ENCODE peak calls at places on chromosomes 12 and 14, in ten cellular contexts. I is fibroblast of lung; B is astrocyte; C is fibroblast of villous mesenchyme; Y is MM.1S; N is retinal pigment epithelial cell; U is vagina; X is adrenal gland; Q is CD8-positive, alpha-beta T cell; G is psoas muscle. T is an unnamed sample.

GRCh38 chr12:55037349-55037748 is 17.6 kb downstream of the NEUROD4 start:
- DNase-seq in C (no peak), I (no peak), U (no peak), X (no peak), B (no peak), N (no peak), Y (no peak), Q (no peak), G (no peak), T (no peak)

GRCh38 chr12:32107376-32108267 is 975 bp downstream of the BICD1 start:
- DNase-seq in X (no peak), C (peak; percentile 49), Q (peak; percentile 1), U (no peak), N (no peak), B (peak; percentile 84), I (peak; percentile 41), G (peak; percentile 8), Y (no peak), T (no peak)

GRCh38 chr14:26947265-26947664 is 349.4 kb upstream of the NOVA1 start:
- DNase-seq in C (no peak), U (no peak), X (no peak), B (no peak), Q (no peak), N (no peak), G (no peak), Y (no peak), I (no peak), T (no peak)

GRCh38 chr12:71848212-71848611 is 8.7 kb downstream of the TBC1D15 start:
- DNase-seq in U (no peak), I (no peak), N (no peak), B (no peak), X (no peak), C (peak; percentile 35), Q (no peak), G (no peak), Y (no peak), T (no peak)

GRCh38 chr12:88185988-88186387 is 43.9 kb downstream of the TMTC3 start:
- DNase-seq in Q (no peak), G (no peak), B (peak; percentile 73), Y (no peak), N (peak; percentile 5), I (peak; percentile 62), X (no peak), U (no peak), C (peak; percentile 52), T (no peak)

GRCh38 chr14:88496414-88496813 is 58.4 kb downstream of the PTPN21 start:
- DNase-seq in C (no peak), X (no peak), Y (no peak), I (no peak), Q (no peak), N (no peak), G (no peak), U (no peak), B (no peak), T (no peak)

GRCh38 chr14:51460051-51460450 is 191.7 kb upstream of the FRMD6 start:
- DNase-seq in Y (no peak), N (no peak), I (peak; percentile 72), G (no peak), Q (no peak), B (no peak), X (no peak), U (no peak), C (no peak), T (no peak)

GRCh38 chr12:53530056-53530455 is 22.8 kb upstream of the NPFF start:
- DNase-seq in I (no peak), B (no peak), X (no peak), G (no peak), Q (no peak), N (no peak), Y (no peak), C (no peak), U (no peak), T (no peak)

DNA sequence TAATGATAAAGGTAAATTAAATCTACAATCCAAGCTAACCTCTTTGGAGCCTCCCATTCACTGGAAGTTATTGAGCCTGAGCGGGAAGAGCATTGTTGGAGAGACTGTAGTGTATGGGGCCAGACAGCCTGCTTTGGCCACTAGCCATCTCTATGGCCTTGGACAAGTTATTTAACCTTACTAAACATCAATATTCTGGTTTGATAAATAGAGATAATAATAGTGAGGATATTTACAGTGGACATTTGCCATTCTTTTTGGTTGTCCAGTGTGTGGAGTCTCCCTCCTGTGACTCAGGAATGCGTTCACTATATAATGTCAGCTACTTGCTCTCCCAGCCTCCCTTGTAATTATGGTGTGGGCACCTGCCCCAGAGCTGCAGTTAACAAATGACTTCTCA is 216.1 kb downstream of the SLC38A4 start:
- DNase-seq in B (no peak), Y (no peak), I (no peak), U (no peak), N (no peak), G (no peak), X (no peak), Q (no peak), C (no peak), T (no peak)
- H3K4me3 ChIP-seq in B (no peak overlapping the region), Y (no peak overlapping the region), I (no peak overlapping the region), U (no peak overlapping the region), N (no peak overlapping the region), G (no peak overlapping the region), X (no peak overlapping the region), Q (no peak overlapping the region), C (no peak overlapping the region), T (no peak overlapping the region)

GRCh38 chr14:92922883-92923743 is at the start of gene CHGA:
- DNase-seq in Q (peak; percentile 41), X (peak; percentile 54), C (peak; percentile 52), B (peak; percentile 8), Y (no peak), I (peak; percentile 35), N (no peak), G (peak; percentile 48), U (no peak), T (no peak)

GRCh38 chr14:92925446-92925845 is 2.5 kb downstream of the CHGA start:
- DNase-seq in Q (no peak), B (no peak), N (no peak), X (no peak), Y (no peak), C (no peak), U (no peak), G (no peak), I (no peak), T (no peak)

GRCh38 chr14:92922155-92922735 is 705 bp upstream of the CHGA start:
- DNase-seq in N (no peak), X (no peak), Y (no peak), I (no peak), Q (no peak), B (no peak), C (no peak), U (no peak), G (no peak), T (no peak)

GRCh38 chr14:92924247-92924646 is 1.3 kb downstream of the CHGA start:
- DNase-seq in I (no peak), B (no peak), Q (no peak), N (no peak), X (no peak), G (no peak), C (no peak), U (no peak), Y (peak; percentile 69), T (no peak)

DNA sequence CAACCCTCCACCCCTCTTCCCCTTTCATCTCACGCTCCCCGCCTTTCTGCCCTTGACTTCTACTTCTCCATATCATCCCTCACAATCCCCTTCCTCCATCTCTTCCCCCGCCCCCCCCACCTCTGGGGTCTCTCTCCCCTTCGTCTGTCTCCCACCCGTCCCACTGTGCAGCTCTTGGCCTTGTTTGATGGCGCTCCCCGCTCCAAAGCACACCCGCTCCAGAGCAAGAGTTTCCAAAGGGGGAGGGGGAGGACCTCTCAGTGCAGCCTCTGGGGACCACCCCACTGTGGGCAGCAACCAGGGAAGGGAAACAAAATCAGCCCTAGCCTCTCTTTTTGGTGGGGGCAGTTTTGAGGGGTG is 774 bp downstream of the CHGA start:
- DNase-seq in G (no peak), U (no peak), B (no peak), N (no peak), X (no peak), C (no peak), I (no peak), Q (no peak), Y (no peak), T (no peak)
- H3K4me3 ChIP-seq in G (no peak overlapping the region), U (no peak overlapping the region), B (no peak overlapping the region), N (no peak overlapping the region), X (no peak overlapping the region), C (no peak overlapping the region), I (no peak overlapping the region), Q (no peak overlapping the region), Y (no peak overlapping the region), T (no peak overlapping the region)

GRCh38 chr12:62841841-62842240 is 93.1 kb downstream of the PPM1H start:
- DNase-seq in G (no peak), X (no peak), C (no peak), B (no peak), N (no peak), Y (no peak), I (no peak), U (no peak), Q (no peak), T (no peak)

GRCh38 chr12:62840806-62841205 is 94.1 kb downstream of the PPM1H start:
- DNase-seq in U (no peak), C (no peak), Y (no peak), B (no peak), N (no peak), G (no peak), X (no peak), Q (no peak), I (no peak), T (no peak)

GRCh38 chr12:62844915-62845314 is 90.0 kb downstream of the PPM1H start:
- DNase-seq in U (no peak), G (no peak), C (no peak), B (no peak), Y (no peak), N (no peak), X (no peak), Q (no peak), I (no peak), T (no peak)

GRCh38 chr12:62846506-62846905 is 88.4 kb downstream of the PPM1H start:
- DNase-seq in I (no peak), Q (no peak), B (peak; percentile 35), X (no peak), N (no peak), U (no peak), C (peak; percentile 30), Y (no peak), G (no peak), T (no peak)

GRCh38 chr12:62843714-62844113 is 91.2 kb downstream of the PPM1H start:
- DNase-seq in G (no peak), X (no peak), U (no peak), Q (no peak), B (no peak), Y (no peak), N (no peak), C (no peak), I (no peak), T (no peak)
- H3K4me3 ChIP-seq in G (no peak overlapping the region), X (no peak overlapping the region), U (no peak overlapping the region), Q (no peak overlapping the region), B (no peak overlapping the region), Y (no peak overlapping the region), N (no peak overlapping the region), C (no peak overlapping the region), I (no peak overlapping the region), T (no peak overlapping the region)

DNA sequence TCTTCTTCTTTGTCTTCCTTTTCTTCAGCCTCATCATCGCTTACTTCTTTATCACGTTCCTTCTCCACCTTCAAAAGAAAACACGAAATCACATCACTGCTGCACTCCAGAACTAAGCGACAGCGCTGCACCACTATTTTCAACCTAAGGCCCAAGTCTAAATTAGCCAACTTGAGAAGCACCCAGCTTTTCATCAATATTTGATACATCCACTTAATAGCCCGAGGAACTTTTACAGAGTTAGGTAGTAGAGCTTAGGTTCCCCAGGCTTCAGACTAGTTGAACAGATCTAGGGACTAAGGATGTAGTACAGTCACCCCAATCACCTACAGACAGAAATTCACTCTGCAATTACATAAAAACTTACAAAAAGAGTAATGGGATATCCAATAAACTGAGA is 1.9 kb downstream of the HSP90AA1 start:
- DNase-seq in X (no peak), Y (no peak), C (no peak), B (no peak), I (no peak), N (no peak), Q (no peak), U (no peak), G (no peak), T (no peak)
- H3K4me3 ChIP-seq in X (no peak overlapping the region), Y (peak overlapping the region; percentile 67), C (peak overlapping the region; percentile 83), B (peak overlapping the region; percentile 93), I (peak overlapping the region; percentile 74), N (peak overlapping the region; percentile 65), Q (peak overlapping the region; percentile 75), U (peak overlapping the region; percentile 86), G (peak overlapping the region; percentile 80), T (peak overlapping the region; percentile 79)